ENCODE peak calls at places on chromosome 21, in six cellular contexts. One of them, this sample, is unnamed.

GRCh38 chr21:37793660-37794059 is 122.6 kb downstream of the KCNJ6 start:
- DNase-seq in prostate gland: no peak
- DNase-seq in heart right ventricle: no peak
- DNase-seq in neural progenitor cell: no peak
- DNase-seq in H1: no peak
- DNase-seq in brain microvascular endothelial cell: no peak
- DNase-seq in this sample: no peak

GRCh38 chr21:36150192-36150711 is 6.4 kb upstream of the DOP1B start:
- DNase-seq in prostate gland: no peak
- DNase-seq in heart right ventricle: peak
- DNase-seq in neural progenitor cell: no peak
- DNase-seq in H1: no peak
- DNase-seq in brain microvascular endothelial cell: no peak
- DNase-seq in this sample: no peak

GRCh38 chr21:36759348-36760083 is 60.6 kb downstream of the SIM2 start:
- DNase-seq in prostate gland: no peak
- DNase-seq in heart right ventricle: no peak
- DNase-seq in neural progenitor cell: no peak
- DNase-seq in H1: no peak
- DNase-seq in brain microvascular endothelial cell: no peak
- DNase-seq in this sample: no peak

GRCh38 chr21:37341254-37341960 is 25.2 kb upstream of the DYRK1A start:
- DNase-seq in prostate gland: no peak
- DNase-seq in heart right ventricle: no peak
- DNase-seq in neural progenitor cell: peak
- DNase-seq in H1: no peak
- DNase-seq in brain microvascular endothelial cell: no peak
- DNase-seq in this sample: no peak

GRCh38 chr21:26070822-26071425 is 99.6 kb downstream of the APP start:
- DNase-seq in prostate gland: no peak
- DNase-seq in heart right ventricle: peak
- DNase-seq in neural progenitor cell: peak
- DNase-seq in H1: no peak
- DNase-seq in brain microvascular endothelial cell: peak
- DNase-seq in this sample: no peak

GRCh38 chr21:38140192-38140905 is 116.4 kb upstream of the KCNJ15 start:
- DNase-seq in prostate gland: peak
- DNase-seq in heart right ventricle: peak
- DNase-seq in neural progenitor cell: peak
- DNase-seq in H1: no peak
- DNase-seq in brain microvascular endothelial cell: peak
- DNase-seq in this sample: peak

GRCh38 chr21:25331286-25331685 is 276.0 kb downstream of the MRPL39 start:
- DNase-seq in prostate gland: no peak
- DNase-seq in heart right ventricle: no peak
- DNase-seq in neural progenitor cell: no peak
- DNase-seq in H1: no peak
- DNase-seq in brain microvascular endothelial cell: no peak
- DNase-seq in this sample: no peak

GRCh38 chr21:8991088-8991907 is 1530.1 kb upstream of the TPTE start:
- DNase-seq in prostate gland: no peak
- DNase-seq in heart right ventricle: no peak
- DNase-seq in neural progenitor cell: no peak
- DNase-seq in H1: no peak
- DNase-seq in brain microvascular endothelial cell: no peak
- DNase-seq in this sample: no peak

GRCh38 chr21:28429161-28429560 is 563.5 kb downstream of the LTN1 start:
- DNase-seq in prostate gland: no peak
- DNase-seq in heart right ventricle: no peak
- DNase-seq in neural progenitor cell: no peak
- DNase-seq in H1: no peak
- DNase-seq in brain microvascular endothelial cell: no peak
- DNase-seq in this sample: no peak

GRCh38 chr21:32347887-32348450 is 44.8 kb downstream of the URB1 start:
- DNase-seq in prostate gland: no peak
- DNase-seq in heart right ventricle: no peak
- DNase-seq in neural progenitor cell: no peak
- DNase-seq in H1: no peak
- DNase-seq in brain microvascular endothelial cell: no peak
- DNase-seq in this sample: no peak

GRCh38 chr21:27725916-27726315 is 759.0 kb upstream of the ADAMTS5 start:
- DNase-seq in prostate gland: no peak
- DNase-seq in heart right ventricle: no peak
- DNase-seq in neural progenitor cell: no peak
- DNase-seq in H1: no peak
- DNase-seq in brain microvascular endothelial cell: peak
- DNase-seq in this sample: no peak

GRCh38 chr21:25330266-25330665 is 277.0 kb downstream of the MRPL39 start:
- DNase-seq in prostate gland: no peak
- DNase-seq in heart right ventricle: no peak
- DNase-seq in neural progenitor cell: no peak
- DNase-seq in H1: no peak
- DNase-seq in brain microvascular endothelial cell: peak
- DNase-seq in this sample: no peak

GRCh38 chr21:29504751-29505321 is 206.1 kb downstream of the BACH1 start:
- DNase-seq in prostate gland: no peak
- DNase-seq in heart right ventricle: no peak
- DNase-seq in neural progenitor cell: no peak
- DNase-seq in H1: no peak
- DNase-seq in brain microvascular endothelial cell: peak
- DNase-seq in this sample: no peak

GRCh38 chr21:42973309-42973990 is 912 bp upstream of the PKNOX1 start:
- DNase-seq in prostate gland: peak
- DNase-seq in heart right ventricle: no peak
- DNase-seq in neural progenitor cell: no peak
- DNase-seq in H1: no peak
- DNase-seq in brain microvascular endothelial cell: no peak
- DNase-seq in this sample: peak

GRCh38 chr21:14900611-14901010 is 164.2 kb downstream of the NRIP1 start:
- DNase-seq in prostate gland: no peak
- DNase-seq in heart right ventricle: no peak
- DNase-seq in neural progenitor cell: no peak
- DNase-seq in H1: no peak
- DNase-seq in brain microvascular endothelial cell: peak
- DNase-seq in this sample: no peak

GRCh38 chr21:25466470-25466869 is 140.8 kb downstream of the MRPL39 start:
- DNase-seq in prostate gland: no peak
- DNase-seq in heart right ventricle: no peak
- DNase-seq in neural progenitor cell: no peak
- DNase-seq in H1: no peak
- DNase-seq in brain microvascular endothelial cell: no peak
- DNase-seq in this sample: no peak

GRCh38 chr21:28196981-28197380 is 795.7 kb downstream of the LTN1 start:
- DNase-seq in prostate gland: no peak
- DNase-seq in heart right ventricle: no peak
- DNase-seq in neural progenitor cell: no peak
- DNase-seq in H1: no peak
- DNase-seq in brain microvascular endothelial cell: no peak
- DNase-seq in this sample: no peak

GRCh38 chr21:21232320-21232719 is 234.1 kb downstream of the NCAM2 start:
- DNase-seq in prostate gland: no peak
- DNase-seq in heart right ventricle: no peak
- DNase-seq in neural progenitor cell: peak
- DNase-seq in H1: no peak
- DNase-seq in brain microvascular endothelial cell: peak
- DNase-seq in this sample: no peak

GRCh38 chr21:26941436-26941835 is 25.5 kb downstream of the ADAMTS5 start:
- DNase-seq in prostate gland: no peak
- DNase-seq in heart right ventricle: no peak
- DNase-seq in neural progenitor cell: no peak
- DNase-seq in H1: no peak
- DNase-seq in brain microvascular endothelial cell: no peak
- DNase-seq in this sample: no peak

GRCh38 chr21:27802816-27803475 is 836.1 kb upstream of the ADAMTS5 start:
- DNase-seq in prostate gland: peak
- DNase-seq in heart right ventricle: peak
- DNase-seq in neural progenitor cell: peak
- DNase-seq in H1: peak
- DNase-seq in brain microvascular endothelial cell: peak
- DNase-seq in this sample: no peak

GRCh38 chr21:20882462-20883415 is 115.5 kb upstream of the NCAM2 start:
- DNase-seq in prostate gland: no peak
- DNase-seq in heart right ventricle: no peak
- DNase-seq in neural progenitor cell: peak
- DNase-seq in H1: peak
- DNase-seq in brain microvascular endothelial cell: peak
- DNase-seq in this sample: no peak

GRCh38 chr21:26147535-26147934 is 23.0 kb downstream of the APP start:
- DNase-seq in prostate gland: no peak
- DNase-seq in heart right ventricle: no peak
- DNase-seq in neural progenitor cell: peak
- DNase-seq in H1: no peak
- DNase-seq in brain microvascular endothelial cell: no peak
- DNase-seq in this sample: peak

GRCh38 chr21:37195078-37195477 is 72.1 kb downstream of the VPS26C start:
- DNase-seq in prostate gland: no peak
- DNase-seq in heart right ventricle: no peak
- DNase-seq in neural progenitor cell: no peak
- DNase-seq in H1: no peak
- DNase-seq in brain microvascular endothelial cell: no peak
- DNase-seq in this sample: no peak

GRCh38 chr21:36482673-36483072 is 2.8 kb upstream of the CLDN14 start:
- DNase-seq in prostate gland: no peak
- DNase-seq in heart right ventricle: no peak
- DNase-seq in neural progenitor cell: no peak
- DNase-seq in H1: no peak
- DNase-seq in brain microvascular endothelial cell: no peak
- DNase-seq in this sample: no peak

GRCh38 chr21:9750341-9751086 is 770.9 kb upstream of the TPTE start:
- DNase-seq in prostate gland: no peak
- DNase-seq in heart right ventricle: no peak
- DNase-seq in neural progenitor cell: no peak
- DNase-seq in H1: no peak
- DNase-seq in brain microvascular endothelial cell: no peak
- DNase-seq in this sample: no peak

GRCh38 chr21:25513810-25514209 is 93.5 kb downstream of the MRPL39 start:
- DNase-seq in prostate gland: no peak
- DNase-seq in heart right ventricle: no peak
- DNase-seq in neural progenitor cell: no peak
- DNase-seq in H1: no peak
- DNase-seq in brain microvascular endothelial cell: no peak
- DNase-seq in this sample: no peak

GRCh38 chr21:26119906-26120305 is 50.7 kb downstream of the APP start:
- DNase-seq in prostate gland: no peak
- DNase-seq in heart right ventricle: no peak
- DNase-seq in neural progenitor cell: no peak
- DNase-seq in H1: no peak
- DNase-seq in brain microvascular endothelial cell: no peak
- DNase-seq in this sample: no peak

GRCh38 chr21:28742527-28742926 is 250.2 kb downstream of the LTN1 start:
- DNase-seq in prostate gland: no peak
- DNase-seq in heart right ventricle: no peak
- DNase-seq in neural progenitor cell: no peak
- DNase-seq in H1: no peak
- DNase-seq in brain microvascular endothelial cell: peak
- DNase-seq in this sample: no peak

GRCh38 chr21:26800455-26801454 is 44.5 kb downstream of the ADAMTS1 start:
- DNase-seq in prostate gland: no peak
- DNase-seq in heart right ventricle: peak
- DNase-seq in neural progenitor cell: no peak
- DNase-seq in H1: no peak
- DNase-seq in brain microvascular endothelial cell: peak
- DNase-seq in this sample: no peak

GRCh38 chr21:18549214-18549905 is 145.8 kb upstream of the TMPRSS15 start:
- DNase-seq in prostate gland: no peak
- DNase-seq in heart right ventricle: no peak
- DNase-seq in neural progenitor cell: no peak
- DNase-seq in H1: no peak
- DNase-seq in brain microvascular endothelial cell: peak
- DNase-seq in this sample: no peak

GRCh38 chr21:24093032-24093431 is 1514.2 kb downstream of the MRPL39 start:
- DNase-seq in prostate gland: no peak
- DNase-seq in heart right ventricle: no peak
- DNase-seq in neural progenitor cell: no peak
- DNase-seq in H1: no peak
- DNase-seq in brain microvascular endothelial cell: no peak
- DNase-seq in this sample: no peak

GRCh38 chr21:41832230-41833137 is 46.7 kb downstream of the PRDM15 start:
- DNase-seq in prostate gland: no peak
- DNase-seq in heart right ventricle: no peak
- DNase-seq in neural progenitor cell: no peak
- DNase-seq in H1: no peak
- DNase-seq in brain microvascular endothelial cell: no peak
- DNase-seq in this sample: no peak
- TF ChIP-seq CTCF in prostate gland: no peak
- TF ChIP-seq CTCF in heart right ventricle: no peak
- TF ChIP-seq CTCF in neural progenitor cell: no peak
- TF ChIP-seq CTCF in H1: no peak
- TF ChIP-seq CTCF in brain microvascular endothelial cell: no peak
- TF ChIP-seq CTCF in this sample: no peak

GRCh38 chr21:45981641-45982255 is at the start of gene COL6A1:
- DNase-seq in prostate gland: peak
- DNase-seq in heart right ventricle: peak
- DNase-seq in neural progenitor cell: peak
- DNase-seq in H1: no peak
- DNase-seq in brain microvascular endothelial cell: no peak
- DNase-seq in this sample: peak
- TF ChIP-seq CTCF in prostate gland: peak
- TF ChIP-seq CTCF in heart right ventricle: no peak
- TF ChIP-seq CTCF in neural progenitor cell: no peak
- TF ChIP-seq CTCF in H1: no peak
- TF ChIP-seq CTCF in brain microvascular endothelial cell: no peak
- TF ChIP-seq CTCF in this sample: no peak

GRCh38 chr21:44299085-44299457 is 782 bp upstream of the PFKL start:
- DNase-seq in prostate gland: no peak
- DNase-seq in heart right ventricle: no peak
- DNase-seq in neural progenitor cell: no peak
- DNase-seq in H1: no peak
- DNase-seq in brain microvascular endothelial cell: no peak
- DNase-seq in this sample: no peak

GRCh38 chr21:44296916-44297315 is 2.9 kb upstream of the PFKL start:
- DNase-seq in prostate gland: no peak
- DNase-seq in heart right ventricle: no peak
- DNase-seq in neural progenitor cell: no peak
- DNase-seq in H1: no peak
- DNase-seq in brain microvascular endothelial cell: no peak
- DNase-seq in this sample: no peak

GRCh38 chr21:44297525-44298290 is 2.1 kb upstream of the PFKL start:
- DNase-seq in prostate gland: peak
- DNase-seq in heart right ventricle: peak
- DNase-seq in neural progenitor cell: peak
- DNase-seq in H1: peak
- DNase-seq in brain microvascular endothelial cell: peak
- DNase-seq in this sample: peak

GRCh38 chr21:44299458-44300261 is at the start of gene PFKL:
- DNase-seq in prostate gland: peak
- DNase-seq in heart right ventricle: peak
- DNase-seq in neural progenitor cell: peak
- DNase-seq in H1: peak
- DNase-seq in brain microvascular endothelial cell: peak
- DNase-seq in this sample: peak

GRCh38 chr21:44298301-44298700 is 1.6 kb upstream of the PFKL start:
- DNase-seq in prostate gland: no peak
- DNase-seq in heart right ventricle: no peak
- DNase-seq in neural progenitor cell: no peak
- DNase-seq in H1: no peak
- DNase-seq in brain microvascular endothelial cell: no peak
- DNase-seq in this sample: no peak
- TF ChIP-seq CTCF in prostate gland: no peak
- TF ChIP-seq CTCF in heart right ventricle: no peak
- TF ChIP-seq CTCF in neural progenitor cell: no peak
- TF ChIP-seq CTCF in H1: no peak
- TF ChIP-seq CTCF in brain microvascular endothelial cell: peak
- TF ChIP-seq CTCF in this sample: no peak

GRCh38 chr21:33386222-33386784 is 16.9 kb upstream of the IFNGR2 start:
- DNase-seq in prostate gland: no peak
- DNase-seq in heart right ventricle: no peak
- DNase-seq in neural progenitor cell: peak
- DNase-seq in H1: no peak
- DNase-seq in brain microvascular endothelial cell: no peak
- DNase-seq in this sample: no peak
- TF ChIP-seq CTCF in prostate gland: no peak
- TF ChIP-seq CTCF in heart right ventricle: no peak
- TF ChIP-seq CTCF in neural progenitor cell: peak
- TF ChIP-seq CTCF in H1: peak
- TF ChIP-seq CTCF in brain microvascular endothelial cell: peak
- TF ChIP-seq CTCF in this sample: no peak

This sample was measured in D721Med.